ENCODE peak calls at places on chromosomes 2 and 18, in nine cellular contexts. One of them, this sample, is unnamed.

GRCh38 chr2:37919631-37920032 is 5.5 kb upstream of the RMDN2 start:
- DNase-seq in tibial nerve: no peak
- DNase-seq in gastrocnemius medialis: no peak
- DNase-seq in A549: no peak
- DNase-seq in NT2/D1: no peak
- DNase-seq in mammary epithelial cell: no peak
- DNase-seq in psoas muscle: no peak
- DNase-seq in CD8-positive, alpha-beta T cell: no peak
- DNase-seq in adipocyte: no peak
- DNase-seq in this sample: no peak

GRCh38 chr2:106978647-106979046 is 92.7 kb upstream of the ST6GAL2 start:
- DNase-seq in tibial nerve: no peak
- DNase-seq in gastrocnemius medialis: no peak
- DNase-seq in A549: no peak
- DNase-seq in NT2/D1: no peak
- DNase-seq in mammary epithelial cell: no peak
- DNase-seq in psoas muscle: no peak
- DNase-seq in CD8-positive, alpha-beta T cell: no peak
- DNase-seq in adipocyte: no peak
- DNase-seq in this sample: no peak

GRCh38 chr2:190812506-190813294 is 67.9 kb upstream of the GLS start:
- DNase-seq in tibial nerve: no peak
- DNase-seq in gastrocnemius medialis: no peak
- DNase-seq in A549: no peak
- DNase-seq in NT2/D1: no peak
- DNase-seq in mammary epithelial cell: no peak
- DNase-seq in psoas muscle: no peak
- DNase-seq in CD8-positive, alpha-beta T cell: no peak
- DNase-seq in adipocyte: peak; percentile 79
- DNase-seq in this sample: no peak

GRCh38 chr2:69018629-69019227 is 5.7 kb downstream of the ANTXR1 start:
- DNase-seq in tibial nerve: no peak
- DNase-seq in gastrocnemius medialis: no peak
- DNase-seq in A549: no peak
- DNase-seq in NT2/D1: no peak
- DNase-seq in mammary epithelial cell: no peak
- DNase-seq in psoas muscle: no peak
- DNase-seq in CD8-positive, alpha-beta T cell: no peak
- DNase-seq in adipocyte: no peak
- DNase-seq in this sample: no peak

GRCh38 chr2:232535761-232536530 is 3.5 kb upstream of the CHRNG start:
- DNase-seq in tibial nerve: no peak
- DNase-seq in gastrocnemius medialis: no peak
- DNase-seq in A549: no peak
- DNase-seq in NT2/D1: no peak
- DNase-seq in mammary epithelial cell: no peak
- DNase-seq in psoas muscle: peak; percentile 13
- DNase-seq in CD8-positive, alpha-beta T cell: no peak
- DNase-seq in adipocyte: no peak
- DNase-seq in this sample: no peak

GRCh38 chr2:232242316-232242715 is 136.2 kb upstream of the ALPP start:
- DNase-seq in tibial nerve: no peak
- DNase-seq in gastrocnemius medialis: no peak
- DNase-seq in A549: no peak
- DNase-seq in NT2/D1: no peak
- DNase-seq in mammary epithelial cell: no peak
- DNase-seq in psoas muscle: no peak
- DNase-seq in CD8-positive, alpha-beta T cell: no peak
- DNase-seq in adipocyte: no peak
- DNase-seq in this sample: no peak

GRCh38 chr18:36378194-36378593 is 80.7 kb downstream of the FHOD3 start:
- DNase-seq in tibial nerve: no peak
- DNase-seq in gastrocnemius medialis: no peak
- DNase-seq in A549: no peak
- DNase-seq in NT2/D1: no peak
- DNase-seq in mammary epithelial cell: no peak
- DNase-seq in psoas muscle: no peak
- DNase-seq in CD8-positive, alpha-beta T cell: no peak
- DNase-seq in adipocyte: no peak
- DNase-seq in this sample: no peak

GRCh38 chr2:191899442-191899841 is 52.6 kb upstream of the CAVIN2 start:
- DNase-seq in tibial nerve: no peak
- DNase-seq in gastrocnemius medialis: no peak
- DNase-seq in A549: no peak
- DNase-seq in NT2/D1: no peak
- DNase-seq in mammary epithelial cell: peak; percentile 80
- DNase-seq in psoas muscle: no peak
- DNase-seq in CD8-positive, alpha-beta T cell: no peak
- DNase-seq in adipocyte: peak; percentile 85
- DNase-seq in this sample: no peak

GRCh38 chr2:219285894-219286425 is 6.8 kb downstream of the DNAJB2 start:
- DNase-seq in tibial nerve: peak; percentile 65
- DNase-seq in gastrocnemius medialis: peak; percentile 35
- DNase-seq in A549: no peak
- DNase-seq in NT2/D1: no peak
- DNase-seq in mammary epithelial cell: no peak
- DNase-seq in psoas muscle: no peak
- DNase-seq in CD8-positive, alpha-beta T cell: no peak
- DNase-seq in adipocyte: peak; percentile 49
- DNase-seq in this sample: no peak

DNA sequence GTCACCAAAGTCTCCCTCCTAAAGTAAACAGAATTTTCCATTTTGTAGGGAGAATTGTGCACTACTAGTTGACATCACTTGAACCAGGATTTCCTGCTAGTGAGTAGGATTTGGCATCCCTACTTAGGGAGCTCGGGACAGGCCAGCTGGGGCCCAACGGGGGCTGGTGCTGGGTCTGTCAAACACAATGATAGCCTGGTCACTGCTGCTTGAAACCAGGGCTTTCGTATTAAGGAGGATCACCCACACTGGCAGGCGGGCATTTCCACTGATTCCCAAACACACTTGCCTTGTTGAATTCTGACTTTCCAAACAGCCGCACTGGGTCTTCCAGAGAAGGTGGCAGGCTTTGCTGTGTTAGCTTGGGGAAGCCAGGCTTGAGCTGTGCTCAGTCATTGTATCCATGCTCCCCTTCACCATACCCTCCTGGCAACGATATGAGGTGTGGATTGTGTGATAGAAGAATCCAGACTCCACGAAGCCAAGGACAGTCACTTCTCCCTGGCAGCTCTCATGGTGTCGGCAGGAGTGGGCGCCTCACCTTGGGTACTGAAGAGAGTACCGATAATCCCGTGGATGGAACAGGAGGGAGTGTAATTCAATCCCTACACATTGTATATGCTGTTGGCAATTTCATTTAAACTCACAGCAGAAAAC is 7.5 kb downstream of the GDF7 start:
- DNase-seq in tibial nerve: no peak
- DNase-seq in gastrocnemius medialis: no peak
- DNase-seq in A549: no peak
- DNase-seq in NT2/D1: no peak
- DNase-seq in mammary epithelial cell: no peak
- DNase-seq in psoas muscle: no peak
- DNase-seq in CD8-positive, alpha-beta T cell: no peak
- DNase-seq in adipocyte: no peak
- DNase-seq in this sample: no peak
- H3K9me3 ChIP-seq in tibial nerve: no peaks in the 10 kb centered on the region
- H3K9me3 ChIP-seq in gastrocnemius medialis: no peaks in the 10 kb centered on the region
- H3K9me3 ChIP-seq in A549: no peaks in the 10 kb centered on the region
- H3K9me3 ChIP-seq in NT2/D1: no peaks in the 10 kb centered on the region
- H3K9me3 ChIP-seq in mammary epithelial cell: no peaks in the 10 kb centered on the region
- H3K9me3 ChIP-seq in psoas muscle: no peaks in the 10 kb centered on the region
- H3K9me3 ChIP-seq in CD8-positive, alpha-beta T cell: no peaks in the 10 kb centered on the region
- H3K9me3 ChIP-seq in adipocyte: no peaks in the 10 kb centered on the region
- H3K9me3 ChIP-seq in this sample: no peaks in the 10 kb centered on the region

DNA sequence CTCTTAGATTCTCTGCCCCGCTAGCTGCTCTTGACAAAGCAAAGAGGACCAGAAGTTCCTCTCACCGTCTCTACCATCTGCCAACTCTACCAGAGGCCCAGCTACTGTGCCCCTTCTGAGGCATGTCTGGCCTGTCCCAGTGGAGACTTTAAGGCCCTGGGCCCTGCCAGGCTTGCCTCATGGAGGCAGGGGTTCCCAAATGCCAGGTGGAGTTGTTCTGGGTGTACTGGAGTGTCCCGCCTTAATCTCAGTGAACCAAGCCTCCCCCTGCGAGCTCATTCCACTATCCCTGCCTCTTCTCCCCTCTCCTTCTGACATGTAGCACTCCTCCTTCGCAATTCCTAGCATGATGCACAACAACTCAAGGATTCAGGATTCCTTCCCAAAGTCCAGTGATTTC is 2.3 kb downstream of the HOXD12 start:
- DNase-seq in tibial nerve: no peak
- DNase-seq in gastrocnemius medialis: no peak
- DNase-seq in A549: no peak
- DNase-seq in NT2/D1: no peak
- DNase-seq in mammary epithelial cell: no peak
- DNase-seq in psoas muscle: no peak
- DNase-seq in CD8-positive, alpha-beta T cell: no peak
- DNase-seq in adipocyte: no peak
- DNase-seq in this sample: no peak
- H3K9me3 ChIP-seq in tibial nerve: no peaks in the 10 kb centered on the region
- H3K9me3 ChIP-seq in gastrocnemius medialis: no peaks in the 10 kb centered on the region
- H3K9me3 ChIP-seq in A549: no peaks in the 10 kb centered on the region
- H3K9me3 ChIP-seq in NT2/D1: peaks cover 32% of the 10 kb centered on the region
- H3K9me3 ChIP-seq in mammary epithelial cell: peaks cover 4% of the 10 kb centered on the region
- H3K9me3 ChIP-seq in psoas muscle: no peaks in the 10 kb centered on the region
- H3K9me3 ChIP-seq in CD8-positive, alpha-beta T cell: no peaks in the 10 kb centered on the region
- H3K9me3 ChIP-seq in adipocyte: peaks cover 13% of the 10 kb centered on the region
- H3K9me3 ChIP-seq in this sample: peaks cover 8% of the 10 kb centered on the region

GRCh38 chr2:127356531-127356930 is 31.2 kb downstream of the MAP3K2 start:
- DNase-seq in tibial nerve: no peak
- DNase-seq in gastrocnemius medialis: no peak
- DNase-seq in A549: no peak
- DNase-seq in NT2/D1: no peak
- DNase-seq in mammary epithelial cell: no peak
- DNase-seq in psoas muscle: no peak
- DNase-seq in CD8-positive, alpha-beta T cell: no peak
- DNase-seq in adipocyte: peak; percentile 34
- DNase-seq in this sample: no peak
- H3K9me3 ChIP-seq in tibial nerve: no peaks in the 10 kb centered on the region
- H3K9me3 ChIP-seq in gastrocnemius medialis: no peaks in the 10 kb centered on the region
- H3K9me3 ChIP-seq in A549: no peaks in the 10 kb centered on the region
- H3K9me3 ChIP-seq in NT2/D1: peaks cover 24% of the 10 kb centered on the region
- H3K9me3 ChIP-seq in mammary epithelial cell: no peaks in the 10 kb centered on the region
- H3K9me3 ChIP-seq in psoas muscle: no peaks in the 10 kb centered on the region
- H3K9me3 ChIP-seq in CD8-positive, alpha-beta T cell: no peaks in the 10 kb centered on the region
- H3K9me3 ChIP-seq in adipocyte: no peaks in the 10 kb centered on the region
- H3K9me3 ChIP-seq in this sample: no peaks in the 10 kb centered on the region

GRCh38 chr18:39561136-39561535 is 1995.5 kb upstream of the CELF4 start:
- DNase-seq in tibial nerve: no peak
- DNase-seq in gastrocnemius medialis: no peak
- DNase-seq in A549: no peak
- DNase-seq in NT2/D1: no peak
- DNase-seq in mammary epithelial cell: no peak
- DNase-seq in psoas muscle: no peak
- DNase-seq in CD8-positive, alpha-beta T cell: no peak
- DNase-seq in adipocyte: no peak
- DNase-seq in this sample: no peak

GRCh38 chr18:39564716-39565115 is 1999.1 kb upstream of the CELF4 start:
- DNase-seq in tibial nerve: no peak
- DNase-seq in gastrocnemius medialis: no peak
- DNase-seq in A549: no peak
- DNase-seq in NT2/D1: no peak
- DNase-seq in mammary epithelial cell: no peak
- DNase-seq in psoas muscle: no peak
- DNase-seq in CD8-positive, alpha-beta T cell: no peak
- DNase-seq in adipocyte: no peak
- DNase-seq in this sample: no peak
- H3K9me3 ChIP-seq in tibial nerve: no peaks in the 10 kb centered on the region
- H3K9me3 ChIP-seq in gastrocnemius medialis: no peaks in the 10 kb centered on the region
- H3K9me3 ChIP-seq in A549: no peaks in the 10 kb centered on the region
- H3K9me3 ChIP-seq in NT2/D1: no peaks in the 10 kb centered on the region
- H3K9me3 ChIP-seq in mammary epithelial cell: no peaks in the 10 kb centered on the region
- H3K9me3 ChIP-seq in psoas muscle: no peaks in the 10 kb centered on the region
- H3K9me3 ChIP-seq in CD8-positive, alpha-beta T cell: no peaks in the 10 kb centered on the region
- H3K9me3 ChIP-seq in adipocyte: no peaks in the 10 kb centered on the region
- H3K9me3 ChIP-seq in this sample: no peaks in the 10 kb centered on the region

GRCh38 chr18:70463085-70463484 is 174.2 kb downstream of the SOCS6 start:
- DNase-seq in tibial nerve: no peak
- DNase-seq in gastrocnemius medialis: no peak
- DNase-seq in A549: no peak
- DNase-seq in NT2/D1: no peak
- DNase-seq in mammary epithelial cell: no peak
- DNase-seq in psoas muscle: no peak
- DNase-seq in CD8-positive, alpha-beta T cell: no peak
- DNase-seq in adipocyte: no peak
- DNase-seq in this sample: no peak

GRCh38 chr18:70459731-70460130 is 170.9 kb downstream of the SOCS6 start:
- DNase-seq in tibial nerve: no peak
- DNase-seq in gastrocnemius medialis: no peak
- DNase-seq in A549: no peak
- DNase-seq in NT2/D1: no peak
- DNase-seq in mammary epithelial cell: no peak
- DNase-seq in psoas muscle: no peak
- DNase-seq in CD8-positive, alpha-beta T cell: no peak
- DNase-seq in adipocyte: no peak
- DNase-seq in this sample: no peak

GRCh38 chr18:70461323-70462077 is 172.7 kb downstream of the SOCS6 start:
- DNase-seq in tibial nerve: no peak
- DNase-seq in gastrocnemius medialis: no peak
- DNase-seq in A549: no peak
- DNase-seq in NT2/D1: no peak
- DNase-seq in mammary epithelial cell: no peak
- DNase-seq in psoas muscle: no peak
- DNase-seq in CD8-positive, alpha-beta T cell: no peak
- DNase-seq in adipocyte: no peak
- DNase-seq in this sample: no peak

GRCh38 chr18:70464343-70465114 is 175.7 kb downstream of the SOCS6 start:
- DNase-seq in tibial nerve: peak; percentile 80
- DNase-seq in gastrocnemius medialis: peak; percentile 56
- DNase-seq in A549: peak; percentile 82
- DNase-seq in NT2/D1: peak; percentile 48
- DNase-seq in mammary epithelial cell: peak; percentile 40
- DNase-seq in psoas muscle: peak; percentile 79
- DNase-seq in CD8-positive, alpha-beta T cell: peak; percentile 7
- DNase-seq in adipocyte: peak; percentile 78
- DNase-seq in this sample: no peak

GRCh38 chr18:70462078-70462439 is 173.2 kb downstream of the SOCS6 start:
- DNase-seq in tibial nerve: no peak
- DNase-seq in gastrocnemius medialis: no peak
- DNase-seq in A549: no peak
- DNase-seq in NT2/D1: no peak
- DNase-seq in mammary epithelial cell: no peak
- DNase-seq in psoas muscle: no peak
- DNase-seq in CD8-positive, alpha-beta T cell: no peak
- DNase-seq in adipocyte: no peak
- DNase-seq in this sample: no peak
- H3K9me3 ChIP-seq in tibial nerve: no peaks in the 10 kb centered on the region
- H3K9me3 ChIP-seq in gastrocnemius medialis: no peaks in the 10 kb centered on the region
- H3K9me3 ChIP-seq in A549: no peaks in the 10 kb centered on the region
- H3K9me3 ChIP-seq in NT2/D1: no peaks in the 10 kb centered on the region
- H3K9me3 ChIP-seq in mammary epithelial cell: no peaks in the 10 kb centered on the region
- H3K9me3 ChIP-seq in psoas muscle: no peaks in the 10 kb centered on the region
- H3K9me3 ChIP-seq in CD8-positive, alpha-beta T cell: no peaks in the 10 kb centered on the region
- H3K9me3 ChIP-seq in adipocyte: no peaks in the 10 kb centered on the region
- H3K9me3 ChIP-seq in this sample: no peaks in the 10 kb centered on the region

GRCh38 chr2:239732666-239733010 is 292.5 kb downstream of the NDUFA10 start:
- DNase-seq in tibial nerve: no peak
- DNase-seq in gastrocnemius medialis: no peak
- DNase-seq in A549: no peak
- DNase-seq in NT2/D1: no peak
- DNase-seq in mammary epithelial cell: no peak
- DNase-seq in psoas muscle: peak; percentile 4
- DNase-seq in CD8-positive, alpha-beta T cell: no peak
- DNase-seq in adipocyte: no peak
- DNase-seq in this sample: no peak
- H3K9me3 ChIP-seq in tibial nerve: no peaks in the 10 kb centered on the region
- H3K9me3 ChIP-seq in gastrocnemius medialis: no peaks in the 10 kb centered on the region
- H3K9me3 ChIP-seq in A549: no peaks in the 10 kb centered on the region
- H3K9me3 ChIP-seq in NT2/D1: no peaks in the 10 kb centered on the region
- H3K9me3 ChIP-seq in mammary epithelial cell: peaks cover 22% of the 10 kb centered on the region
- H3K9me3 ChIP-seq in psoas muscle: no peaks in the 10 kb centered on the region
- H3K9me3 ChIP-seq in CD8-positive, alpha-beta T cell: no peaks in the 10 kb centered on the region
- H3K9me3 ChIP-seq in adipocyte: peaks cover 5% of the 10 kb centered on the region
- H3K9me3 ChIP-seq in this sample: no peaks in the 10 kb centered on the region

This sample was measured in T-helper 17 cell.